ENCODE peak calls at places on chromosomes 4 and X, in nine cellular contexts. Q is tibial artery; G is fibroblast of lung; F is GM10248; N is GM06990; T is CD8-positive, alpha-beta T cell; R is activated B cell treated with CpG ODN at 0.5 μM for 24 hours; D is heart right ventricle; C is H9. W is an unnamed sample.

GRCh38 chr4:88672987-88673386 is 24.6 kb downstream of the NAP1L5 start:
- DNase-seq in D (no peak), R (no peak), Q (no peak), G (peak; percentile 65), C (peak; percentile 44), F (peak; percentile 16), N (peak; percentile 1), T (peak; percentile 37), W (peak; percentile 10)

GRCh38 chr4:141797966-141798365 is 161.6 kb downstream of the IL15 start:
- DNase-seq in G (peak; percentile 37), D (no peak), F (no peak), Q (no peak), N (no peak), T (no peak), R (no peak), C (no peak), W (no peak)

GRCh38 chr4:69984030-69984443 is 11.7 kb upstream of the STATH start:
- DNase-seq in Q (no peak), C (no peak), T (no peak), F (no peak), D (no peak), G (peak; percentile 42), N (peak; percentile 22), R (no peak), W (no peak)

GRCh38 chrX:23749576-23749975 is 6.5 kb upstream of the ACOT9 start:
- DNase-seq in R (no peak), D (no peak), T (no peak), C (no peak), N (no peak), G (no peak), F (no peak), Q (no peak), W (no peak)

GRCh38 chr4:3302164-3302785 is 9.5 kb downstream of the RGS12 start:
- DNase-seq in F (peak; percentile 64), C (no peak), R (peak; percentile 32), T (peak; percentile 98), G (peak; percentile 31), Q (peak; percentile 17), N (peak; percentile 62), D (no peak), W (peak; percentile 69)

GRCh38 chr4:150240011-150240410 is 161.8 kb downstream of the DCLK2 start:
- DNase-seq in Q (no peak), R (no peak), F (no peak), N (no peak), D (no peak), G (no peak), T (no peak), C (no peak), W (no peak)

GRCh38 chr4:122583906-122584305 is 37.0 kb downstream of the IL21 start:
- DNase-seq in C (no peak), F (no peak), N (no peak), R (no peak), G (peak; percentile 72), Q (no peak), T (no peak), D (no peak), W (no peak)

GRCh38 chrX:132958086-132958703 is at the start of gene HS6ST2:
- DNase-seq in R (no peak), G (no peak), T (no peak), D (peak; percentile 10), N (peak; percentile 1), C (peak; percentile 48), Q (no peak), F (no peak), W (no peak)

GRCh38 chr4:130896920-130897319 is 1801.0 kb downstream of the C4orf33 start:
- DNase-seq in N (no peak), R (no peak), D (no peak), C (no peak), G (no peak), T (no peak), Q (no peak), F (no peak), W (no peak)

GRCh38 chrX:85111347-85111746 is 107.7 kb downstream of the APOOL start:
- DNase-seq in F (peak; percentile 8), T (no peak), G (peak; percentile 15), R (no peak), D (no peak), Q (no peak), C (no peak), N (no peak), W (no peak)

GRCh38 chrX:55450259-55450658 is 1.7 kb upstream of the MAGEH1 start:
- DNase-seq in R (no peak), F (no peak), T (no peak), C (no peak), N (no peak), D (no peak), Q (no peak), G (peak; percentile 24), W (no peak)

GRCh38 chr4:104113850-104114249 is 380.8 kb downstream of the CXXC4 start:
- DNase-seq in G (no peak), D (no peak), C (no peak), N (no peak), Q (no peak), F (no peak), T (no peak), R (no peak), W (no peak)

GRCh38 chrX:151633157-151633556 is 62.1 kb upstream of the PRRG3 start:
- DNase-seq in T (no peak), Q (no peak), D (no peak), C (no peak), G (no peak), N (no peak), F (no peak), R (no peak), W (no peak)

GRCh38 chr4:107094332-107094731 is 58.2 kb upstream of the DKK2 start:
- DNase-seq in G (peak; percentile 43), F (peak; percentile 27), Q (no peak), T (peak; percentile 21), R (no peak), C (peak; percentile 25), D (no peak), N (no peak), W (peak; percentile 26)
- TF ChIP-seq CTCF in G (peak; percentile 40), F (no peak), Q (no peak), T (no peak), R (no peak), C (peak; percentile 61), D (no peak), N (peak; percentile 25), W (no peak)

DNA sequence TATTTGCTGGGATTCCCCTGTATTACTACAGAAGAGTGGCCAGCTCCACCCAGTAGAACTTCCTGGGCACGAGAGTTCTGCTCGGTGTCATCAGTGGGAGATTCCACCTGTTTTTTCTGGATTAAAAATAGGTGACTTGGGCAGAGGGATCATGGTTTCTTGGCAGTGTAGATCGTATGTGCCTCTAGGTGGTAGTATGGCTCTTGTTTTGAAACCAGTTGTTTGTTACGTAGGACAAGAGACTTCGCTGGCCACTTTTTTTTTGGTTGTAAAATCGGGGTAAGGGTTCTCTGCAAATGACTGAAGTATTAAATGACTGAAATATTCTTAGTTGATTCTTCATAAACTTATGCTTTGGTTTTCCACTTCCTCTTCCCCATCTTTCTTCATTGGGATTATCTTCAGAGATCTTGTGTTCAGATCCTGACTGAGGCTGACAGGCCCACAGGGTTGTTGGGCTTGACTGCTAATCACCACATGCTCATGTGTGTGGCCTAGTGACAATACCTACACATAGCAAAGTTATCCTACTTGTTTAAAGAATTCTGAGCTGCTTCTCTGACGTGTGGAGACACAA is 43.8 kb upstream of the WDR1 start:
- DNase-seq in C (peak; percentile 30), R (no peak), D (no peak), Q (no peak), G (peak; percentile 42), F (no peak), N (no peak), T (no peak), W (no peak)
- TF ChIP-seq CTCF in C (peak; percentile 67), R (no peak), D (no peak), Q (no peak), G (no peak), F (no peak), N (peak; percentile 11), T (no peak), W (no peak)

DNA sequence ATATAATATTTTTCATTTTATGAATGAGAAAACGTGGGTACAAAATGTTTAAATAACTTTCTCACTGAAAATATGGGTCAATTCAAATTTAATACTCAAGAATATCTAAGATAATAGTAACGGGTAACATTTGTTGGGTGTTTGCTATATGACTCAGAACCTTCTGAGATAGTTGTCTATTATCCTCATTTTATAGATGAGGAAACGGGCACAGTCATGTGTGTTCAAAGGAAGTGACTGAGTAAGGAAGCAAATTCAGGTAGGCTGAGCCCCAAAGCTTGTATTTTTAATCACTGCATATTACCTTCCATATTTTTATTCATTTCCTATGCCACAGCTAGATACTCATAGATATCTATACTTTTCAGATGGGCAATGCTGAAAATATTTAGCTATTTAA is 12.2 kb upstream of the CAMK2D start:
- DNase-seq in D (no peak), C (no peak), T (no peak), R (no peak), G (no peak), Q (no peak), N (no peak), F (no peak), W (no peak)
- TF ChIP-seq CTCF in D (no peak), C (no peak), T (no peak), R (no peak), G (no peak), Q (no peak), N (no peak), F (no peak), W (no peak)

DNA sequence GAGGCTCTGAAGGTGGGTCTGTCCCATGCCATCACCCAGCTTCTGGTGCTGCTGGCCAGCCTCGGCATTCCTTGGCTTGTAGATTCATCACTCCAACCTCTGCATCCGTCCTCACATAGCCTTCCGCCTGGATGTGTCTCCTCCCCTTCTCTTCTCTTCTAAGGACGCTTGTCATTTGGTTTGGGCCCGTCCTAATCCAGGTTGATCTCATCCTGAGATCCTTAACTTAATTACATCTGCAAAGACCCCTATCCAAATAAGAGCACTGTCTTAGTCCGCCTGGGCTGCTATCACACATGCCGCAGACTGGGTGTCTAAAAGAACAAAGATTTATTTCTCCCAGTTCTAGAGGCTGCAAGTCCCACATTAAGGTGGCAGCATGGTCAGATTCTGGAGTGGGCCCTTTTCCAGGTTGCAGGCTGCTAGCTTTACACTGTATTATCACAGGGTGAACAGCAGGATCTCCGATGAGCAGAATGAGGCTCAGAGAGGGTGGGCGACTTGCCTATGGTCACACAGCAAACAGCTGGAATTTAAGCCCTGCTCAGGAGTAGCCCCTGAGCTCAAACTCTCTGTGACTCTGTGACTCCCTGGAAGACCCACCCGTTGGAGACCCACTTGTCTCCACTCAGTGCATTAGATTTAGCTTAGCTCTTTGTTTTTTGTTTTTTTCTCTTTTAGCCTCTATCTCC is 113.1 kb downstream of the STK32B start:
- DNase-seq in N (no peak), C (peak; percentile 20), Q (no peak), G (no peak), F (no peak), R (no peak), T (no peak), D (no peak), W (no peak)
- TF ChIP-seq CTCF in N (no peak), C (no peak), Q (no peak), G (no peak), F (no peak), R (no peak), T (no peak), D (no peak), W (no peak)

DNA sequence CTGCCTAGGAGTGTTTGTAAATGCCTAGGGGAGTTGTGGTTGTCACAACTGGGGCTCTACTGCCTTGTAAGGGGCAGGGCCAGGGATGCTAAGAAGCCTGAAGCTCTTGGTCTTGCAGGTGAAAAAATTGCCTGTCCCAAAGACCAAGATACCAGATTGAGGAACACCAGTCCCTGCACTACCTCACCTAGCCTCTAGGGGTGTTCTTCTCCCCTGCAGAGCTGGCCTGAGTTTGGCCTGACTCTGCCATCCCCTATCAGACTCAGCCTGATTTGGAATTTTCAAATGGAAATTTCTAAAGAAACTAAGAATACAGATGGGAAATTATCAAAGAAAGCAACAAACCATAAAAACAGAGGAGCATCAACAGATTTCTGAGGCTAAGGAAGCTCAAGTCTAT is 90.4 kb downstream of the ZC4H2 start:
- DNase-seq in R (no peak), T (no peak), D (no peak), N (no peak), F (no peak), G (no peak), Q (no peak), C (peak; percentile 41), W (no peak)
- TF ChIP-seq CTCF in R (no peak), T (no peak), D (peak; percentile 27), N (peak; percentile 55), F (peak; percentile 8), G (peak; percentile 9), Q (no peak), C (peak; percentile 65), W (peak; percentile 24)

W was measured in GM13976.